ENCODE peak calls at places on chromosomes 16 and 17, in four cellular contexts. K is mesenchymal stem cell, L is neuronal stem cell, D is endothelial cell of umbilical vein. I is an unnamed sample.

GRCh38 chr16:83002351-83003334 is 375.9 kb downstream of the CDH13 start:
- DNase-seq in D (peak), K (peak), L (no peak), I (no peak)

GRCh38 chr17:38628441-38628840 is 22.7 kb upstream of the SRCIN1 start:
- DNase-seq in D (no peak), K (peak), L (no peak), I (peak)

GRCh38 chr16:79980650-79981521 is 380.3 kb upstream of the MAF start:
- DNase-seq in D (no peak), K (no peak), L (peak), I (no peak)

GRCh38 chr16:10558746-10559641 is 21.4 kb downstream of the EMP2 start:
- DNase-seq in D (peak), L (no peak), K (no peak), I (no peak)

GRCh38 chr17:3792481-3792880 is 8.5 kb downstream of the ITGAE start:
- DNase-seq in L (no peak), D (no peak), K (no peak), I (no peak)

GRCh38 chr16:19912445-19913305 is 28.0 kb upstream of the GPRC5B start:
- DNase-seq in L (no peak), D (peak), K (peak), I (no peak)

GRCh38 chr17:36506831-36507230 is 20.4 kb downstream of the ZNHIT3 start:
- DNase-seq in L (no peak), D (no peak), K (no peak), I (no peak)

GRCh38 chr16:13322357-13322756 is 421.0 kb downstream of the SHISA9 start:
- DNase-seq in D (no peak), K (no peak), L (no peak), I (peak)

GRCh38 chr16:1929105-1929504 is 10.9 kb upstream of the HS3ST6 start:
- DNase-seq in D (no peak), L (no peak), K (no peak), I (peak)

GRCh38 chr17:52138350-52138749 is 20.2 kb downstream of the CA10 start:
- DNase-seq in L (no peak), D (no peak), K (no peak), I (no peak)

GRCh38 chr16:78538919-78539318 is 439.5 kb downstream of the WWOX start:
- DNase-seq in D (no peak), L (no peak), K (no peak), I (no peak)

GRCh38 chr16:2856061-2856670 is 1.8 kb downstream of the PRSS22 start:
- DNase-seq in D (no peak), K (no peak), L (no peak), I (peak)

GRCh38 chr16:86222541-86222940 is 287.8 kb upstream of the FOXF1 start:
- DNase-seq in L (no peak), K (peak), D (no peak), I (no peak)

GRCh38 chr16:69859105-69859969 is 91.8 kb upstream of the CLEC18A start:
- DNase-seq in L (peak), K (no peak), D (peak), I (peak)

GRCh38 chr17:36918260-36918691 is 19.0 kb upstream of the LHX1 start:
- DNase-seq in L (no peak), D (no peak), K (no peak), I (no peak)

GRCh38 chr16:77449208-77449607 is 14.4 kb upstream of the ADAMTS18 start:
- DNase-seq in L (no peak), D (no peak), K (no peak), I (no peak)

GRCh38 chr16:72794986-72795385 is 252.9 kb downstream of the ZFHX3 start:
- DNase-seq in K (no peak), D (no peak), L (no peak), I (no peak)

GRCh38 chr16:21302898-21303528 is 24.9 kb upstream of the CRYM start:
- DNase-seq in K (peak), D (no peak), L (no peak), I (peak)

GRCh38 chr16:20300312-20301097 is 26.8 kb downstream of the GP2 start:
- DNase-seq in K (peak), L (peak), D (peak), I (peak)

GRCh38 chr16:89402962-89403361 is 87.4 kb downstream of the ANKRD11 start:
- DNase-seq in K (no peak), L (no peak), D (no peak), I (peak)

GRCh38 chr17:48589831-48590602 is at the start of gene HOXB3:
- DNase-seq in L (no peak), D (no peak), K (peak), I (no peak)

GRCh38 chr16:16147316-16147999 is 75.8 kb downstream of the ABCC6 start:
- DNase-seq in L (no peak), K (no peak), D (no peak), I (no peak)

GRCh38 chr17:77235370-77236080 is 94.8 kb downstream of the SEC14L1 start:
- DNase-seq in K (peak), D (peak), L (no peak), I (no peak)

GRCh38 chr17:17985555-17985954 is 12.9 kb downstream of the DRC3 start:
- DNase-seq in D (no peak), L (no peak), K (no peak), I (peak)

GRCh38 chr17:78769200-78769773 is 12.8 kb downstream of the CYTH1 start:
- DNase-seq in L (no peak), D (no peak), K (no peak), I (peak)

GRCh38 chr17:20073056-20073979 is 64.2 kb downstream of the SPECC1 start:
- DNase-seq in D (no peak), K (no peak), L (no peak), I (no peak)

GRCh38 chr16:4601317-4602186 is 13.1 kb downstream of the UBALD1 start:
- DNase-seq in L (no peak), D (no peak), K (no peak), I (no peak)

DNA sequence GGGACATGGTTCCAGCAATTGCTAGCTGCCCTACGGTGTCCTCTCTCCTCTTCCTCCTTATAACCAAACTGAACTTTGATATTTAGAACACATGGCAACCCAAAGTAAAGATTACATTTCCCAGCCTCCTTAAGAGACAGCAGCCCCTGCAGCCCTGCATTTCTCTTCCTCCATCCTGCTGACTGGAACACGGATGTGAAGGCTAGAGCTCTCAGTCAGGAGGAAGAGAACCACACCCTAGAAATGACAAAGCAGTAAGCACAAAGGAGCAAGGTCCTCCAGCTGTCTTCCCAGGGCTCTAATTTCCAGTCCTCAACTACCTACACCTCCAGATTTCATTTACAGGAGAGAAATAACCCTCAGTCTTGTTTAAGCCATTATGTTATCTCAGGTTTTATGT is 10.9 kb downstream of the DYNC1LI2 start:
- DNase-seq in K (peak), D (peak), L (no peak), I (no peak)
- H3K4me2 ChIP-seq in K (no peak), D (peak), L (no peak), I (no peak)

GRCh38 chr16:49839462-49839825 is 16.5 kb downstream of the ZNF423 start:
- DNase-seq in K (no peak), L (no peak), D (no peak), I (no peak)
- H3K4me2 ChIP-seq in K (no peak), L (peak), D (no peak), I (no peak)

GRCh38 chr17:41177727-41178271 is at the start of gene KRTAP4-2:
- DNase-seq in D (no peak), K (no peak), L (no peak), I (no peak)

GRCh38 chr17:41178843-41179616 is 1.0 kb upstream of the KRTAP4-2 start:
- DNase-seq in L (no peak), D (no peak), K (no peak), I (no peak)

GRCh38 chr17:41176744-41177387 is 1.2 kb downstream of the KRTAP4-2 start:
- DNase-seq in D (no peak), L (no peak), K (no peak), I (peak)

DNA sequence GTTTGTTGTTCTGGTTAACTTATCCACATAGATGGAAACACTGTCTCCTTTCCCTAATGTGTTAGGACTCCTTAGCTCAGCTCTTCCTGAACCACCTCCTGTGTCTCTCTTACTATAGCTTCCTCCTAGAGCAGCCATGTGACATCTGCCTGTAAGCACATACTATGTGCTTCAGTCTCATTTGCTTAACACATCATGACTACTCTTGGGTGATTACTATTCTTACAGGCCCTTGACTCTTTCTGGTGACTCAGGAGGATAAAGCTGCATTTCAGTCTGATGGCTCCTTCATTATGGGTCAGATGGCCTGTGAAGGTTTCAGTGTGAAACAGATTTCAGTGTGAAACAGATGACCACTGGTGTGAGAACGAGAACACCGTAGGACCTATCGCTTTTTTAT is 320 bp upstream of the KRTAP4-2 start:
- DNase-seq in L (no peak), K (peak), D (no peak), I (no peak)
- H3K4me2 ChIP-seq in L (no peak), K (no peak), D (no peak), I (no peak)

GRCh38 chr17:80063815-80064585 is 27.6 kb downstream of the CCDC40 start:
- DNase-seq in D (no peak), K (peak), L (no peak), I (no peak)
- H3K4me2 ChIP-seq in D (no peak), K (peak), L (no peak), I (no peak)

DNA sequence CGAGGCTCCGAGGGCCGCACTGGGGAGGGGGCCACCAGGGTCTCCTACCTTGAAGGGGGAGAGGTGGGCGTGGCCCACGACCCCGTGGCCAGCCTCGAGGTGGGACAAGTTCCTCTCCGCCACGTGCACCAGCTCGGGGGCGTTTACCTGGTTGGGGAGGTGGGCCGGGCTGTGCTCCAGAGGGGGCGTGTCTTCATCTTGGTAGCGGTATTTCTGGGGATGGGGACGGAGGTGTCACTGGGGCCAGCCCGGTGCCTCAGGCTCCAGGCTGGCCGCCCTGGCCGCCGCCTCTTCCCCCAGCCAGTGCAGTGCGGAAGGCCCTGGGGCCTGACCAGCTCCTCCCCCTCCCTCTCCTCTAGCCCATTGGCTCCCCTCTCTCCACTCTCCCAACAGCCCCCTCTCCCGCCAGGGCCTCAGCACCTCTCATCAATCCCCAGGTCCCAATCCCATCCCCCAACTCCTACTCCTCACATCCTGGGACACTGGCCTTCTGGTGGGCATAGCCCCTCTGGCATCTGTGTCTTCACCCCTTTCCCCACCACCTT is 11.5 kb downstream of the DLG4 start:
- DNase-seq in K (no peak), D (no peak), L (no peak), I (no peak)
- H3K4me2 ChIP-seq in K (no peak), D (no peak), L (peak), I (no peak)

DNA sequence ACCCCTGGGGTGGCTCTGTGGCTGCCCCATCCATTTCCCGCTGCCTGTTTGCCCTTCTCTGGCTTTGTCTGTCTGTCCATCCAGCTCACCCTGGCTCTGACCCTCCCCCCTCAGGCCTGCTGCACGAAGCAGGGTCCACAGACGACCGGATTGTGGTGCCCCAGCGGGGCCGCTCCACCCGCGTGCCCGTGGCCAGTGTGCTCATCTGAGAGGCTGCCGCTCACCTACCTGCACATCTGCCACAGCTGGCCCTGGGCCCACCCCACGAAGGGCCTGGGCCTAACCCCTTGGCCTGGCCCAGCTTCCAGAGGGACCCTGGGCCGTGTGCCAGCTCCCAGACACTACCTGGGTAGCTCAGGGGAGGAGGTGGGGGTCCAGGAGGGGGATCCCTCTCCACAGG is 761 bp upstream of the LAT start:
- DNase-seq in D (no peak), L (no peak), K (no peak), I (no peak)
- H3K4me2 ChIP-seq in D (no peak), L (no peak), K (no peak), I (peak)

DNA sequence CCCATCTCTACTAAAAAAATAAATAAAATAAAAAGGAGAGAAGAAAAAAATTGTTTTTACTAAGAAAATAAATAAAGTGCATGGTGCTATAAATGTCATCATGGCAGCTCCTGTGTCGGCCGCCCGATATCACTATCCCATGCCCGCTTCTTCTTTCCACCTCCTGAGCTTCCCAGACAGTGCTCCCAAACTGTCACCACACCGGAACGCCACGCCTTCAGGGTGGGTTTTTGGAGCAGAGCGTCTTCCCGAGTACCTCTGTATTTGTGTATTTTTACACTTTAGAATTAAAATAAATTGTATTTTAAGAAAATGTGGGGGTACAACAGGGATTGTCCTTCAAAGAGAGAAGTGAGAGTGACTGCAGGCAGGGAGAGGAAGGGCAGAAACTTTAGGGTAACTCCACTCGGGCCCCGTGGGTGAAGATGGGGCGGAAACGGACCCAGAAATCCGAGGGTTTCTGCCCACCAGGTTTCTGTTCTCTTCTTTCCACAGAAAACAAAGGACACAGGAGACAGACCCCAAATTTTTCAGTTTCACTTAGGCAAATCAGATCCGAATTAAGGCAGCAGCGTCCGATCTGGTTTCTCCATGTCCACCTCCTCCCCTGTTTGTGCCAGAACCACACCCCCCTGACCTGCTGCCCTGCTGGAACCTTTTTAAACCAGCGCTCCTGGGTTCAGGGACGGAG is 3.6 kb upstream of the ITGAX start:
- DNase-seq in L (no peak), D (no peak), K (no peak), I (no peak)
- H3K4me2 ChIP-seq in L (no peak), D (no peak), K (no peak), I (peak)